ENCODE peak calls at places on chromosomes 16 and 17, in four cellular contexts. J is HCT116, V is HepG2, P is K562. R is an unnamed sample.

GRCh38 chr17:7650509-7651096 is at the start of gene ATP1B2:
- DNase-seq in J (no peak), P (peak), V (peak), R (no peak)

GRCh38 chr17:77441130-77441920 is 300.6 kb downstream of the SEC14L1 start:
- DNase-seq in V (no peak), P (no peak), J (no peak), R (no peak)

GRCh38 chr16:11342021-11342855 is 3.0 kb upstream of the RMI2 start:
- DNase-seq in J (no peak), V (no peak), P (no peak), R (no peak)

GRCh38 chr17:49353607-49354006 is 8.4 kb downstream of the ZNF652 start:
- DNase-seq in P (no peak), V (no peak), J (no peak), R (no peak)

GRCh38 chr16:27690604-27691003 is 140.7 kb downstream of the KATNIP start:
- DNase-seq in J (peak), V (peak), P (peak), R (no peak)

GRCh38 chr17:40303706-40304450 is 5.1 kb upstream of the RARA start:
- DNase-seq in J (no peak), P (no peak), V (no peak), R (no peak)

GRCh38 chr17:1012823-1013728 is 16.1 kb downstream of the TIMM22 start:
- DNase-seq in V (no peak), J (no peak), P (no peak), R (no peak)

GRCh38 chr17:1329745-1330343 is 50.4 kb downstream of the TRARG1 start:
- DNase-seq in J (no peak), P (no peak), V (no peak), R (no peak)

GRCh38 chr16:87549627-87550509 is 52.4 kb upstream of the JPH3 start:
- DNase-seq in V (no peak), P (no peak), J (no peak), R (no peak)

GRCh38 chr16:3998793-3999478 is 117.3 kb downstream of the ADCY9 start:
- DNase-seq in P (no peak), J (no peak), V (no peak), R (no peak)

GRCh38 chr17:32876414-32877163 is at the start of gene MYO1D:
- DNase-seq in P (peak), J (peak), V (peak), R (no peak)

GRCh38 chr17:77419547-77420475 is 279.0 kb downstream of the SEC14L1 start:
- DNase-seq in P (peak), J (no peak), V (peak), R (no peak)

GRCh38 chr17:33200116-33200515 is 93.0 kb downstream of the ASIC2 start:
- DNase-seq in V (no peak), P (no peak), J (no peak), R (peak)

GRCh38 chr17:38746004-38746892 is 1.9 kb downstream of the PCGF2 start:
- DNase-seq in J (no peak), P (no peak), V (peak), R (no peak)

GRCh38 chr17:17547210-17547764 is 44.2 kb downstream of the PEMT start:
- DNase-seq in J (no peak), V (peak), P (no peak), R (no peak)

GRCh38 chr17:61827649-61828395 is 35.5 kb downstream of the BRIP1 start:
- DNase-seq in P (no peak), V (no peak), J (no peak), R (no peak)

GRCh38 chr17:80565347-80566053 is 20.9 kb downstream of the RPTOR start:
- DNase-seq in V (no peak), P (no peak), J (no peak), R (no peak)

GRCh38 chr16:87464691-87465300 is 28.0 kb downstream of the ZCCHC14 start:
- DNase-seq in V (no peak), J (no peak), P (peak), R (no peak)

GRCh38 chr17:58269557-58270291 is 11.0 kb downstream of the MPO start:
- DNase-seq in P (no peak), V (no peak), J (no peak), R (no peak)

GRCh38 chr17:42547001-42547461 is 5.7 kb upstream of the HSD17B1 start:
- DNase-seq in J (no peak), P (no peak), V (no peak), R (no peak)

GRCh38 chr17:21295036-21295952 is 10.8 kb downstream of the MAP2K3 start:
- DNase-seq in J (no peak), P (peak), V (no peak), R (no peak)

GRCh38 chr17:5526821-5527598 is 40.6 kb downstream of the MIS12 start:
- DNase-seq in V (peak), P (peak), J (peak), R (peak)

GRCh38 chr16:84177740-84178070 is 9.2 kb downstream of the TAF1C start:
- DNase-seq in J (no peak), P (no peak), V (no peak), R (no peak)

GRCh38 chr17:57461082-57461481 is 204.8 kb downstream of the MSI2 start:
- DNase-seq in P (no peak), V (no peak), J (no peak), R (no peak)

GRCh38 chr17:14304876-14305636 is 4.2 kb downstream of the HS3ST3B1 start:
- DNase-seq in J (no peak), V (peak), P (peak), R (no peak)

GRCh38 chr17:58310511-58311428 is 17.8 kb downstream of the TSPOAP1 start:
- DNase-seq in P (no peak), J (no peak), V (no peak), R (no peak)

GRCh38 chr17:31693433-31694210 is 165.4 kb downstream of the COPRS start:
- DNase-seq in V (no peak), P (no peak), J (no peak), R (no peak)

GRCh38 chr16:49335828-49336227 is 37.8 kb upstream of the C16orf78 start:
- DNase-seq in V (no peak), J (no peak), P (no peak), R (no peak)

GRCh38 chr17:73589096-73589980 is 54.9 kb downstream of the SDK2 start:
- DNase-seq in V (no peak), J (no peak), P (no peak), R (no peak)

GRCh38 chr16:17591655-17592405 is 121.1 kb upstream of the XYLT1 start:
- DNase-seq in V (no peak), J (no peak), P (peak), R (no peak)

GRCh38 chr16:2895813-2896212 is 12.8 kb downstream of the FLYWCH2 start:
- DNase-seq in P (no peak), V (peak), J (no peak), R (no peak)
- TF ChIP-seq TCF7L2 in P (no peak), V (no peak), J (no peak), R (no peak)

GRCh38 chr17:27633312-27634025 is 2.5 kb downstream of the LGALS9 start:
- DNase-seq in J (no peak), P (peak), V (peak), R (no peak)
- H3K27ac ChIP-seq in J (no peak), P (peak), V (no peak), R (no peak)

GRCh38 chr16:54929090-54930033 is 1.3 kb upstream of the IRX5 start:
- DNase-seq in J (peak), V (no peak), P (peak), R (peak)
- TF ChIP-seq TCF7L2 in J (no peak), V (no peak), P (no peak), R (no peak)

DNA sequence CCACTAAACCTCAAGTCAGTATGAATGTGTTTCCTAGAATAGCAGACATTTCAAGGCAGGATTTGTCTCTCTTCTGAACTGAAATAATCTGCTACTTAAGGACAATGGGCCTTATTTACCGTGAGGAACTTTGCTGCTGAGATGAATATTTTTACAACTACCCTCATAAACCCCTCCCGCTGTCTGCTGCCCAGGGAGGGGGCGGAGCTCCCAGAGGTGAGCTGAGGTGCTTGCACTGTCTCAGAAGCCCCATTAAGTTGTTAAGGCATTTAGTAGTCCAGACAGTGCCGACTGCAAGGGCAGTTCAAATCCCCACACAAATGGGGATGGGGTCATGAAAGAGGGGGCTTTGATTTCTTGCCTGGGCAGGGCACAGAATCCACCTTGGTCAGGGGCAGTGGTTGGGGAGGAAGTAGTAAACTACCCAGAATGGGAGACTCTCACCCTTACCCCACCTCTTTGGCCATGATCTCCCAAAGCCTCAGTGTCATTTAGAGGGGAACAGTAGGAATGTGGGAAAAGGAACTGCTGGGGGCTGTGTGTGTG is 19.2 kb downstream of the HNF1B start:
- DNase-seq in V (no peak), P (no peak), J (no peak), R (no peak)
- H3K27ac ChIP-seq in V (no peak), P (no peak), J (no peak), R (no peak)

GRCh38 chr16:24471616-24472015 is 67.8 kb upstream of the RBBP6 start:
- DNase-seq in V (no peak), P (no peak), J (no peak), R (no peak)
- TF ChIP-seq TCF7L2 in V (no peak), P (no peak), J (no peak), R (no peak)

DNA sequence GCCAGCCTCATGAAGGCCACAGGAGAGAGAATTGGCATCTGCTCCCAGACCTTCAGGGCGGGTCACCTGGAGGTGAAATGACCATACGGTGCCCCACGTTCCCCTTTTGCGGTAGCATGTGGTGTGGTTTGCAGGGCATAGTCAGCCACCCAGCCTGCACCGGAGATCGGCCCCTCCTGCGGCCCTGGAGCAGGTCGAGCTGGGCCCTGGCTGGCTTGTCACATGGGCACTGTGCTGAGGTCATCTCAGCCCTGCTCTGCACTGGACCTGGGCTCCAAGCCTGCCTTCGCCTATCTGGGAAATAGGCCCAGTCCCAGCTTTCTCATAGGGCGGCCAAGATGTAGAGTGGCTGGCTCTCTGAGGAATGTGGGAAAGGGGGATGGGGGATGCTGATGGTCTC is 16.2 kb downstream of the GSE1 start:
- DNase-seq in J (no peak), P (no peak), V (no peak), R (no peak)
- H3K27ac ChIP-seq in J (no peak), P (no peak), V (no peak), R (no peak)

R was measured in Panc1.